ENCODE peak calls at places on chromosomes 4 and X, in four cellular contexts. H is IMR-90, E is mesendoderm, P is H1. I is an unnamed sample.

GRCh38 chrX:31337332-31337731 is 265.5 kb upstream of the FTHL17 start:
- DNase-seq in P (no peak), H (no peak), E (no peak), I (no peak)

GRCh38 chr4:83870551-83870950 is 334.6 kb downstream of the GPAT3 start:
- DNase-seq in E (no peak), P (no peak), H (no peak), I (no peak)

GRCh38 chr4:61583696-61584095 is 383.6 kb downstream of the ADGRL3 start:
- DNase-seq in P (no peak), H (peak), E (peak), I (no peak)

GRCh38 chr4:32847466-32847865 is 2127.3 kb downstream of the PCDH7 start:
- DNase-seq in H (no peak), P (no peak), E (no peak), I (no peak)

GRCh38 chr4:89298788-89299152 is 8.8 kb downstream of the GPRIN3 start:
- DNase-seq in E (no peak), P (no peak), H (no peak), I (no peak)

GRCh38 chr4:185914583-185915199 is 102.7 kb upstream of the SORBS2 start:
- DNase-seq in E (no peak), P (no peak), H (peak), I (no peak)

GRCh38 chrX:42778096-42778495 is at the start of gene PPP1R2C:
- DNase-seq in E (no peak), P (no peak), H (no peak), I (no peak)

GRCh38 chrX:49155243-49155899 is 7.2 kb upstream of the MAGIX start:
- DNase-seq in E (peak), P (no peak), H (peak), I (peak)

GRCh38 chr4:125736057-125736456 is 421.3 kb downstream of the FAT4 start:
- DNase-seq in P (no peak), E (peak), H (peak), I (no peak)

GRCh38 chr4:121277194-121278105 is 103.4 kb downstream of the QRFPR start:
- DNase-seq in E (peak), H (no peak), P (no peak), I (peak)

GRCh38 chrX:123818243-123818642 is 41.6 kb upstream of the XIAP start:
- DNase-seq in E (no peak), P (no peak), H (peak), I (no peak)

GRCh38 chr4:151489462-151490203 is 80.7 kb downstream of the FHIP1A start:
- DNase-seq in H (no peak), P (peak), E (peak), I (peak)
- H4K5ac ChIP-seq in H (no peak), P (no peak), E (no peak), I (no peak)

GRCh38 chr4:6598127-6598526 is 23.1 kb downstream of the MAN2B2 start:
- DNase-seq in E (no peak), P (no peak), H (no peak), I (no peak)
- H2AK5ac ChIP-seq in E (no peak), P (no peak), H (no peak), I (no peak)

DNA sequence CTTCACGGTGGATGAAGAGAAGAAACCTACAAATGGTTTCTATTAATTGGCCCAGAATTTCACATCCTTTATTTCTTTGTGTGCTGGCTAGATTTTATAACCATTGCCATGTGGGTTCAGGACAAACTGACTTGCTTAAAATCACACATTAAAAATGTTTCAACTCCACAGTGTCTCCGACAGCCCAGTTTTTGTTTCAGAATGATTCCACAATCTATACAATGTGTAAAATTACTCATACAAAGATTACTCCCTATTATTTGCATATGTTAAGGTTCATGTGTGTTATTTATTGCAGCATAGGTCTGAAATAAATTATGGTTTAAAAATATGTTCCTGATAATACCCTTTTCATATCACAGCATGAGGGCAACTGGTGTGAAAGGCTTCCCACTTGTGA is 20.6 kb downstream of the DCHS2 start:
- DNase-seq in P (no peak), H (no peak), E (no peak), I (no peak)
- H4K5ac ChIP-seq in P (no peak), H (no peak), E (no peak), I (no peak)

GRCh38 chr4:87430038-87430437 is 7.7 kb downstream of the NUDT9 start:
- DNase-seq in P (no peak), H (no peak), E (peak), I (no peak)
- H2AK5ac ChIP-seq in P (no peak), H (no peak), E (no peak), I (no peak)

DNA sequence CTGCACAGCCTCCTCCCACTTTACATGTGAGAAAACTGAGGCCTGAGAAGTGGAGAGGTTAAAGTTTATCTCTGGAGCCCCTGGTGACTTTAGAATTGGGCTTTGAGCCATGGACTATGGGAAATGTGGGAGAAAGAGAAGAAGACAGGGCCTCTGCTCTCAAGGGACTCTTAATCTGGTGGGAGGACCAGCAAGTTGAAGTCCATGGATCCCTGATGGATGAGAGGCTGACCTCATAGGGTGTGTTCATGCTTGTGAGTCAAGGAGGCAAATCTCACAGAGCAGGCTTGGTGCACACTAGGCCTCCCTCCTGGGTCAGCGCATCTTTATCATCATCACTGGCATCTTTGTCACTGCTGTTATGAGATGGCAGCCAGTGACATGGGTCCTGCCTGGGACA is 211.9 kb downstream of the AFAP1 start:
- DNase-seq in P (no peak), E (no peak), H (no peak), I (no peak)
- H4K5ac ChIP-seq in P (no peak), E (no peak), H (no peak), I (no peak)

DNA sequence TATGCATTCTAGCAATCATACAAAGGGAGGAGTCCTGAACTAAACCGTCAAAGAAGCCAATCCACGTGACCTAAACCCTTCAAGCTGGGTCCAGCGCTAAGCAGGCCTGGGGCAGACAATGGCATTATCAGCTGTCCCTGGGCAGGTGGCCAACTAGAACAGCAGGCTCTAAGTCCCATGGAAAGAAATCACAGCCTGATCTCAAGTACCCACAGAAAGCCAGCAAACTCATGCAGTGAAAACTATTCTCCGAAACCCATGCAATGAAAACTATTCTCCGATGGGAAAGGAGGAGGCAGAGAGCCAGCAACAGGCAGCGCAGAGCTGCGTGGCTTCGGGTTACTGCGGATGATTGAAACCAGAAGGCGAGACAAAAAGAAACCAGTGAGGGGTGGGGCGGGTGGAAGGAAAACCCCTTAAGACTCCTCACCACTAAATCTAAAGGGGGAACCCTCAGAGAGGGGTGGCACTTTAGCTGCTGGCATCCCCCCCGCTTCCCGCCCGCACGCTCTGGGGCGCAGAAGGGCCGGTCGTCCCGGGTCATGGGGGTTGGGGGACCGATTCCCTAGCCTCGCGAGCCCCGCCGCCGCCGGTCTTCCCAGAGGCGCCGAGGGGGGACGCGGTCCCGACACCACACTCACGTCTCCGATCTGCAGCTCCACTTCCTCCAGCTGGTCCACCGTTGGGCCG is 567 bp downstream of the C4orf46 start:
- DNase-seq in E (peak), H (peak), P (no peak), I (peak)
- H2AK5ac ChIP-seq in E (no peak), H (no peak), P (no peak), I (no peak)

GRCh38 chr4:159175989-159176375 is 73.1 kb downstream of the RAPGEF2 start:
- DNase-seq in E (no peak), H (no peak), P (no peak), I (no peak)

GRCh38 chr4:159178147-159178541 is 75.3 kb downstream of the RAPGEF2 start:
- DNase-seq in P (no peak), E (no peak), H (peak), I (no peak)

GRCh38 chr4:159177265-159178146 is 74.6 kb downstream of the RAPGEF2 start:
- DNase-seq in P (no peak), E (no peak), H (no peak), I (no peak)

GRCh38 chr4:159175165-159175988 is 72.5 kb downstream of the RAPGEF2 start:
- DNase-seq in H (peak), E (peak), P (peak), I (peak)

GRCh38 chr4:159179310-159179958 is 76.6 kb downstream of the RAPGEF2 start:
- DNase-seq in E (no peak), H (no peak), P (no peak), I (no peak)
- H4K5ac ChIP-seq in E (no peak), H (no peak), P (no peak), I (no peak)

DNA sequence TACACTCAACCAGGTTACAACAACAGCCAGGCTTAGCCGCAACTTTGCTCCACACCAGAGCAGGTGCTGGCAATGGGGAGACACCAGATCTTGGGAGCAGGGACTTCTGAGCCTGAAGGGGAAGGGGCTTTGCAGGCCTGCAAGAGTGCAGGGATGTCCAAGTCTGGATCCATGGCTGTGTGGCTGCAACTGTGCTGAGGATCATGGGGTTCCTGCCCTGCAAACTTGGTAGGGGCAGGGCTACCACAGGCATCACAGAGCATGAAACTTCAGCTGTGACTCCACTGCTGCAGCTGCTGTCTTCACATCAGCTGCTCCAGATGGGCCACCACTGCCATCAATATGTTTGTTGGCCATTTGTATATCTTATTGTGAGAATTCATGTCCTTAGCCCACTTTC is 340.4 kb downstream of the FSTL5 start:
- DNase-seq in P (no peak), H (no peak), E (no peak), I (no peak)
- H2AK5ac ChIP-seq in P (no peak), H (no peak), E (no peak), I (no peak)